ENCODE peak calls at places on chromosomes 4 and X, in nine cellular contexts. D, G, M, Z, V, Q, W, O and X are unnamed samples.

GRCh38 chrX:86171366-86171765 is 23.1 kb downstream of the DACH2 start:
- DNase-seq in M (no peak), O (no peak), W (no peak), Z (no peak), G (no peak), D (no peak), Q (no peak), V (no peak), X (no peak)

GRCh38 chrX:9555354-9555753 is 90.5 kb downstream of the TBL1X start:
- DNase-seq in W (no peak), O (no peak), Q (no peak), G (no peak), M (no peak), D (no peak), Z (no peak), V (no peak), X (no peak)

GRCh38 chr4:77010841-77011354 is 61.3 kb downstream of the SEPTIN11 start:
- DNase-seq in Z (no peak), M (no peak), G (no peak), V (no peak), O (no peak), Q (no peak), W (no peak), D (no peak), X (no peak)

GRCh38 chrX:38774249-38774648 is 27.0 kb upstream of the MID1IP1 start:
- DNase-seq in O (no peak), W (no peak), Z (no peak), G (no peak), V (no peak), M (no peak), Q (no peak), D (no peak), X (no peak)

GRCh38 chr4:95288552-95288951 is 260.2 kb downstream of the UNC5C start:
- DNase-seq in W (no peak), V (no peak), O (no peak), M (no peak), G (no peak), Q (no peak), D (no peak), Z (no peak), X (no peak)

GRCh38 chr4:154497901-154498300 is 6.3 kb upstream of the DCHS2 start:
- DNase-seq in D (no peak), G (no peak), O (no peak), Z (no peak), W (peak; percentile 26), M (no peak), V (no peak), Q (no peak), X (no peak)

GRCh38 chr4:100017627-100018310 is 67.7 kb upstream of the H2AZ1 start:
- DNase-seq in D (no peak), V (no peak), Q (no peak), G (no peak), Z (no peak), O (no peak), M (no peak), W (no peak), X (peak; percentile 5)

GRCh38 chr4:14218641-14219040 is 591.1 kb upstream of the BOD1L1 start:
- DNase-seq in D (no peak), M (no peak), Q (no peak), W (peak; percentile 90), G (no peak), Z (no peak), V (no peak), O (no peak), X (no peak)

GRCh38 chr4:112853662-112854256 is 195.7 kb upstream of the ANK2 start:
- DNase-seq in D (no peak), Q (no peak), G (no peak), M (no peak), Z (no peak), V (no peak), W (no peak), O (no peak), X (no peak)

GRCh38 chr4:166657261-166657660 is 577.0 kb downstream of the SPOCK3 start:
- DNase-seq in V (no peak), Z (no peak), Q (no peak), O (no peak), D (no peak), M (no peak), W (no peak), G (no peak), X (no peak)

GRCh38 chr4:48694824-48695223 is 85.3 kb downstream of the FRYL start:
- DNase-seq in Q (no peak), V (no peak), G (no peak), W (no peak), D (no peak), Z (no peak), M (no peak), O (no peak), X (no peak)

GRCh38 chr4:189615217-189615663 is 325.4 kb upstream of the FRG1 start:
- DNase-seq in M (no peak), D (no peak), Z (no peak), Q (no peak), W (no peak), G (no peak), O (no peak), V (peak; percentile 73), X (no peak)

GRCh38 chr4:15469402-15470148 is at the start of gene CC2D2A:
- DNase-seq in V (no peak), Z (no peak), D (no peak), G (no peak), O (no peak), Q (no peak), M (no peak), W (no peak), X (peak; percentile 39)

GRCh38 chr4:15466596-15466995 is 3.1 kb upstream of the CC2D2A start:
- DNase-seq in D (no peak), M (no peak), W (no peak), V (no peak), G (no peak), Q (no peak), O (no peak), Z (no peak), X (no peak)

DNA sequence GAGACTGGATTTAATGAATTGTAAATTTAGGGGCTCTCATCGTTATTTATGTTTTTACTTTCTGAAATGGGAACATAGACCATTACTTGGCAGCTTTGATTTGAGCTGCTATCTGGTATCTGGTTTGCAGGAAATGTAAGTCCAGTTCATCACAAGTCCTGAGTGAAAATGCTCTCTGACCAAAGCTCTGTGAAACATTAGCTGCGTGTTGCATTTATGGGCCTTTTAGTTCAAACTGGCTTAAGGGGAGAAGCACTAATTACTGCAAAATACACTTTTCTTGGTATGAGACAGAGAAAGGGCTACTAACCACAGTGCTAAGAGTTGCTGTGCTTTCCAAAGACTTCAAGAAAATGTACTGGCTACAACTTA is 453 bp downstream of the CC2D2A start:
- DNase-seq in D (no peak), W (no peak), O (no peak), Z (no peak), Q (no peak), G (no peak), M (no peak), V (no peak), X (no peak)
- H3K4me3 ChIP-seq in D (peak overlapping the region; percentile 42), W (peak overlapping the region; percentile 51), O (peak overlapping the region; percentile 71), Z (peak overlapping the region; percentile 13), Q (peak overlapping the region; percentile 47), G (peak overlapping the region; percentile 50), M (peak overlapping the region; percentile 28), V (peak overlapping the region; percentile 46), X (peak overlapping the region; percentile 58)

GRCh38 chrX:133988010-133988409 is 2.6 kb upstream of the GPC3 start:
- DNase-seq in V (no peak), D (no peak), Q (no peak), W (no peak), O (no peak), G (no peak), M (no peak), Z (no peak), X (no peak)

GRCh38 chrX:133985164-133986007 is at the start of gene GPC3:
- DNase-seq in V (peak; percentile 70), M (peak; percentile 46), G (peak; percentile 27), W (no peak), O (no peak), D (no peak), Z (no peak), Q (no peak), X (no peak)

GRCh38 chrX:133984857-133985163 is 584 bp downstream of the GPC3 start:
- DNase-seq in Z (no peak), W (no peak), V (no peak), D (no peak), M (no peak), Q (no peak), G (no peak), O (no peak), X (no peak)

GRCh38 chrX:133987188-133987587 is 1.8 kb upstream of the GPC3 start:
- DNase-seq in W (no peak), M (no peak), V (no peak), O (no peak), D (no peak), Q (no peak), G (no peak), Z (no peak), X (no peak)

GRCh38 chrX:133986008-133986683 is 752 bp upstream of the GPC3 start:
- DNase-seq in M (no peak), Q (no peak), Z (no peak), V (no peak), W (no peak), G (no peak), O (no peak), D (no peak), X (no peak)
- H3K4me3 ChIP-seq in M (no peak overlapping the region), Q (peak overlapping the region; percentile 31), Z (peak overlapping the region; percentile 18), V (peak overlapping the region; percentile 23), W (peak overlapping the region; percentile 30), G (peak overlapping the region; percentile 34), O (peak overlapping the region; percentile 36), D (no peak overlapping the region), X (peak overlapping the region; percentile 30)

GRCh38 chr4:78645853-78646757 is 94.5 kb downstream of the ANXA3 start:
- DNase-seq in M (no peak), Z (no peak), W (peak; percentile 89), O (peak; percentile 91), D (peak; percentile 75), V (no peak), Q (peak; percentile 82), G (peak; percentile 66), X (peak; percentile 75)
- H3K4me3 ChIP-seq in M (no peak overlapping the region), Z (no peak overlapping the region), W (no peak overlapping the region), O (no peak overlapping the region), D (no peak overlapping the region), V (peak overlapping the region; percentile 21), Q (no peak overlapping the region), G (no peak overlapping the region), X (no peak overlapping the region)

GRCh38 chr4:68404153-68404552 is 43.1 kb upstream of the TMPRSS11E start:
- DNase-seq in V (no peak), O (no peak), Z (no peak), G (no peak), W (no peak), D (no peak), M (no peak), Q (no peak), X (no peak)

GRCh38 chr4:68407868-68408190 is 39.4 kb upstream of the TMPRSS11E start:
- DNase-seq in W (no peak), O (no peak), D (no peak), V (no peak), Z (no peak), Q (no peak), M (no peak), G (no peak), X (no peak)

GRCh38 chr4:68410149-68410548 is 37.1 kb upstream of the TMPRSS11E start:
- DNase-seq in V (no peak), Q (no peak), O (no peak), Z (no peak), W (no peak), D (no peak), M (no peak), G (no peak), X (no peak)

GRCh38 chr4:68410643-68411042 is 36.6 kb upstream of the TMPRSS11E start:
- DNase-seq in W (no peak), M (no peak), G (no peak), O (no peak), V (no peak), D (no peak), Z (no peak), Q (no peak), X (no peak)

GRCh38 chr4:68406479-68406859 is 40.8 kb upstream of the TMPRSS11E start:
- DNase-seq in D (no peak), Z (no peak), Q (no peak), M (no peak), V (no peak), W (no peak), G (no peak), O (no peak), X (no peak)
- H3K4me3 ChIP-seq in D (no peak overlapping the region), Z (no peak overlapping the region), Q (no peak overlapping the region), M (no peak overlapping the region), V (no peak overlapping the region), W (no peak overlapping the region), G (no peak overlapping the region), O (no peak overlapping the region), X (no peak overlapping the region)